ENCODE peak calls at places on chromosome 18, in nine cellular contexts. Q is K562; W is H54; I is HEK293T; S is stimulated activated naive CD8-positive, alpha-beta T cell treated with anti-CD3 and anti-CD28 coated beads, Interleukin-15, Interleukin-2, amounts not matched to agents 100 U/mL and 50 U/mL, for 24 hours; C is activated CD4-positive, CD25-positive, alpha-beta regulatory T cell treated with anti-CD3 and anti-CD28 coated beads, Interleukin-2, amount 50 U/mL, for 16 hours; G is body of pancreas; D is astrocyte of the spinal cord; L is activated T-cell treated with anti-CD3 and anti-CD28 coated beads for 1 hour. P is an unnamed sample.

GRCh38 chr18:6921571-6921970 is 192.1 kb downstream of the ARHGAP28 start:
- DNase-seq in Q (no peak), W (no peak), I (no peak), D (no peak), L (no peak), G (no peak), S (no peak), C (no peak), P (no peak)

GRCh38 chr18:63553117-63553516 is 10.9 kb downstream of the SERPINB12 start:
- DNase-seq in S (no peak), C (no peak), D (peak; percentile 69), W (no peak), Q (no peak), I (no peak), G (peak; percentile 32), L (no peak), P (peak; percentile 32)

GRCh38 chr18:41977233-41977632 is 22.2 kb downstream of the PIK3C3 start:
- DNase-seq in C (no peak), L (no peak), Q (no peak), G (no peak), I (no peak), D (no peak), W (no peak), S (no peak), P (no peak)

GRCh38 chr18:34491719-34492118 is 218.4 kb upstream of the DTNA start:
- DNase-seq in Q (no peak), L (no peak), W (no peak), S (no peak), G (no peak), C (no peak), D (no peak), I (peak; percentile 49), P (no peak)

GRCh38 chr18:31197676-31198075 is 35.0 kb upstream of the DSC1 start:
- DNase-seq in G (no peak), I (no peak), C (no peak), S (no peak), L (no peak), W (no peak), D (no peak), Q (peak; percentile 17), P (peak; percentile 4)

GRCh38 chr18:73797419-73797818 is 350.2 kb downstream of the FBXO15 start:
- DNase-seq in C (no peak), S (no peak), I (no peak), G (no peak), W (no peak), L (no peak), D (no peak), Q (no peak), P (no peak)

GRCh38 chr18:29969876-29970275 is 1072.7 kb downstream of the DSC3 start:
- DNase-seq in W (no peak), I (no peak), C (no peak), S (no peak), L (no peak), Q (no peak), D (no peak), G (no peak), P (no peak)

GRCh38 chr18:65016631-65017371 is 734.0 kb upstream of the CDH7 start:
- DNase-seq in D (no peak), I (no peak), G (no peak), C (no peak), S (no peak), L (no peak), W (no peak), Q (no peak), P (no peak)

GRCh38 chr18:10475633-10476388 is 21.4 kb downstream of the APCDD1 start:
- DNase-seq in G (no peak), S (no peak), C (no peak), L (no peak), W (no peak), Q (no peak), D (no peak), I (no peak), P (no peak)

GRCh38 chr18:9081940-9082339 is 20.6 kb upstream of the NDUFV2 start:
- DNase-seq in I (no peak), L (no peak), C (no peak), W (no peak), Q (no peak), S (peak; percentile 55), G (no peak), D (no peak), P (no peak)

GRCh38 chr18:43587538-43588153 is 310.4 kb upstream of the SYT4 start:
- DNase-seq in W (no peak), Q (peak; percentile 10), L (no peak), S (no peak), D (peak; percentile 46), I (peak; percentile 19), G (peak; percentile 36), C (no peak), P (no peak)

GRCh38 chr18:78199002-78199401 is 780.6 kb upstream of the SALL3 start:
- DNase-seq in W (no peak), G (no peak), Q (no peak), D (no peak), L (no peak), S (no peak), C (no peak), I (no peak), P (no peak)

GRCh38 chr18:36514778-36515177 is 217.3 kb downstream of the FHOD3 start:
- DNase-seq in G (no peak), I (peak; percentile 45), S (no peak), W (no peak), Q (no peak), L (no peak), C (no peak), D (no peak), P (no peak)

GRCh38 chr18:9410515-9410914 is 64.8 kb upstream of the RALBP1 start:
- DNase-seq in Q (no peak), G (no peak), I (no peak), D (no peak), W (no peak), S (no peak), L (no peak), C (no peak), P (no peak)

GRCh38 chr18:657311-657997 is at the start of gene TYMS:
- DNase-seq in L (peak; percentile 1), Q (peak; percentile 84), D (peak; percentile 48), I (peak; percentile 64), C (no peak), W (peak; percentile 75), S (peak; percentile 73), G (peak; percentile 50), P (peak; percentile 85)

GRCh38 chr18:36519358-36519757 is 221.8 kb downstream of the FHOD3 start:
- DNase-seq in L (no peak), I (no peak), D (peak; percentile 60), S (no peak), W (peak; percentile 44), C (no peak), G (no peak), Q (no peak), P (no peak)

GRCh38 chr18:41396861-41397260 is 558.2 kb upstream of the PIK3C3 start:
- DNase-seq in Q (no peak), I (no peak), G (no peak), C (no peak), S (no peak), W (no peak), D (no peak), L (no peak), P (no peak)

GRCh38 chr18:7158201-7158600 is 40.6 kb upstream of the LAMA1 start:
- DNase-seq in Q (no peak), S (no peak), C (no peak), D (peak; percentile 52), L (no peak), G (no peak), I (no peak), W (peak; percentile 66), P (no peak)

GRCh38 chr18:47917923-47918610 is 12.4 kb downstream of the SMAD2 start:
- DNase-seq in W (no peak), G (no peak), L (no peak), D (no peak), Q (no peak), S (no peak), C (no peak), I (no peak), P (no peak)

GRCh38 chr18:25225152-25225551 is 126.8 kb downstream of the ZNF521 start:
- DNase-seq in W (no peak), G (no peak), Q (no peak), S (no peak), D (no peak), L (no peak), C (no peak), I (no peak), P (no peak)

GRCh38 chr18:49321800-49322461 is 138.5 kb downstream of the DYM start:
- DNase-seq in L (no peak), C (no peak), W (no peak), Q (no peak), G (no peak), D (peak; percentile 74), I (no peak), S (no peak), P (no peak)

GRCh38 chr18:41134426-41134825 is 820.6 kb upstream of the PIK3C3 start:
- DNase-seq in C (no peak), W (no peak), I (no peak), D (peak; percentile 23), S (no peak), Q (no peak), L (no peak), G (no peak), P (no peak)

GRCh38 chr18:57585846-57586242 is 658 bp downstream of the FECH start:
- DNase-seq in Q (no peak), C (no peak), I (peak; percentile 7), L (no peak), S (peak; percentile 19), G (no peak), D (peak; percentile 1), W (no peak), P (no peak)

GRCh38 chr18:9900699-9901098 is 13.1 kb upstream of the VAPA start:
- DNase-seq in D (no peak), C (no peak), W (no peak), G (no peak), S (no peak), Q (no peak), L (no peak), I (no peak), P (no peak)

GRCh38 chr18:75544496-75544895 is 117.0 kb upstream of the SMIM21 start:
- DNase-seq in C (no peak), D (peak; percentile 37), G (no peak), S (no peak), L (no peak), I (no peak), W (no peak), Q (no peak), P (no peak)

GRCh38 chr18:51235011-51235789 is 37.7 kb upstream of the MEX3C start:
- DNase-seq in C (no peak), I (no peak), D (peak; percentile 16), G (no peak), W (peak; percentile 22), L (no peak), Q (no peak), S (peak; percentile 59), P (peak; percentile 48)

GRCh38 chr18:8816805-8817204 is 111.4 kb downstream of the MTCL1 start:
- DNase-seq in Q (no peak), L (no peak), D (peak; percentile 69), C (no peak), S (no peak), W (no peak), I (no peak), G (no peak), P (no peak)

GRCh38 chr18:29749699-29750098 is 1292.8 kb downstream of the DSC3 start:
- DNase-seq in I (no peak), Q (no peak), C (no peak), L (no peak), W (no peak), G (no peak), D (peak; percentile 18), S (no peak), P (no peak)

GRCh38 chr18:57029761-57030160 is 117.1 kb upstream of the BOD1L2 start:
- DNase-seq in L (no peak), G (no peak), D (no peak), Q (no peak), C (no peak), S (no peak), W (no peak), I (peak; percentile 11), P (peak; percentile 7)

GRCh38 chr18:845152-845819 is 33.2 kb upstream of the YES1 start:
- DNase-seq in C (no peak), Q (no peak), W (peak; percentile 23), G (peak; percentile 19), D (peak; percentile 63), S (no peak), L (no peak), I (no peak), P (peak; percentile 16)

GRCh38 chr18:53606792-53607191 is 617.7 kb downstream of the MBD2 start:
- DNase-seq in L (no peak), D (no peak), S (no peak), C (no peak), I (no peak), G (no peak), Q (no peak), W (no peak), P (no peak)

P was measured in A549.